ENCODE peak calls at places on chromosomes 5 and 9, in ten cellular contexts. I is left kidney; E is central memory CD4-positive, alpha-beta T cell; K is RPMI7951; M is sigmoid colon; B is nephron progenitor cell; H is uterus; S is GM23338; T is dermis blood vessel endothelial cell; C is NCI-H1105. F is an unnamed sample.

GRCh38 chr5:153209687-153210086 is 280.8 kb upstream of the GRIA1 start:
- DNase-seq in S (no peak), E (no peak), T (no peak), H (no peak), M (no peak), K (no peak), C (no peak), B (no peak), I (no peak), F (no peak)

GRCh38 chr9:89372230-89372816 is 54.0 kb downstream of the SECISBP2 start:
- DNase-seq in H (no peak), B (peak), I (peak), S (peak), E (peak), C (no peak), T (no peak), K (peak), M (no peak), F (no peak)

GRCh38 chr5:135964670-135965320 is 10.0 kb upstream of the LECT2 start:
- DNase-seq in C (no peak), H (no peak), T (no peak), M (no peak), B (no peak), K (no peak), S (no peak), I (no peak), E (no peak), F (no peak)

GRCh38 chr5:158910782-158911692 is 188.7 kb downstream of the EBF1 start:
- DNase-seq in H (no peak), E (no peak), S (no peak), I (no peak), B (no peak), M (no peak), K (no peak), C (no peak), T (no peak), F (no peak)

GRCh38 chr5:137234973-137235943 is 263.9 kb downstream of the SPOCK1 start:
- DNase-seq in M (no peak), T (peak), E (no peak), S (no peak), I (no peak), C (no peak), K (peak), B (no peak), H (no peak), F (no peak)

GRCh38 chr9:101226803-101227202 is 158.0 kb downstream of the BAAT start:
- DNase-seq in I (no peak), T (no peak), K (no peak), E (no peak), C (no peak), H (no peak), M (no peak), B (no peak), S (peak), F (no peak)

GRCh38 chr5:35876922-35877321 is 20.2 kb downstream of the IL7R start:
- DNase-seq in C (no peak), I (no peak), M (no peak), T (no peak), H (no peak), B (no peak), S (no peak), K (peak), E (no peak), F (no peak)

GRCh38 chr9:91162784-91163440 is 198.8 kb downstream of the AUH start:
- DNase-seq in T (no peak), M (no peak), I (peak), C (no peak), S (no peak), H (no peak), K (peak), B (peak), E (peak), F (no peak)

GRCh38 chr9:119009253-119009652 is 360.0 kb downstream of the BRINP1 start:
- DNase-seq in H (no peak), I (no peak), M (no peak), C (no peak), K (peak), B (no peak), S (peak), E (no peak), T (no peak), F (no peak)

GRCh38 chr9:114898741-114899140 is 31.6 kb downstream of the TNFSF8 start:
- DNase-seq in S (no peak), B (no peak), K (peak), M (no peak), I (no peak), T (peak), H (no peak), C (no peak), E (peak), F (no peak)